ENCODE peak calls at places on chromosomes 11 and 22, in six cellular contexts. One of them, this sample, is unnamed.

GRCh38 chr11:118290923-118291322 is 13.6 kb upstream of the CD3E start:
- DNase-seq in fibroblast of pulmonary artery: peak; percentile 45
- DNase-seq in fibroblast of lung: no peak
- DNase-seq in GM23248: peak; percentile 31
- DNase-seq in T-cell: no peak
- DNase-seq in iPS DF 6.9: peak; percentile 27
- DNase-seq in this sample: peak; percentile 54

GRCh38 chr11:123216249-123216648 is 21.2 kb upstream of the CLMP start:
- DNase-seq in fibroblast of pulmonary artery: no peak
- DNase-seq in fibroblast of lung: no peak
- DNase-seq in GM23248: no peak
- DNase-seq in T-cell: no peak
- DNase-seq in iPS DF 6.9: no peak
- DNase-seq in this sample: no peak

GRCh38 chr22:47474895-47475294 is 712.4 kb downstream of the TBC1D22A start:
- DNase-seq in fibroblast of pulmonary artery: peak; percentile 29
- DNase-seq in fibroblast of lung: no peak
- DNase-seq in GM23248: no peak
- DNase-seq in T-cell: no peak
- DNase-seq in iPS DF 6.9: no peak
- DNase-seq in this sample: no peak

GRCh38 chr11:117671370-117671769 is 125.6 kb downstream of the DSCAML1 start:
- DNase-seq in fibroblast of pulmonary artery: no peak
- DNase-seq in fibroblast of lung: no peak
- DNase-seq in GM23248: no peak
- DNase-seq in T-cell: no peak
- DNase-seq in iPS DF 6.9: no peak
- DNase-seq in this sample: no peak

GRCh38 chr11:128779036-128779435 is 85.2 kb downstream of the FLI1 start:
- DNase-seq in fibroblast of pulmonary artery: peak; percentile 33
- DNase-seq in fibroblast of lung: peak; percentile 60
- DNase-seq in GM23248: no peak
- DNase-seq in T-cell: no peak
- DNase-seq in iPS DF 6.9: no peak
- DNase-seq in this sample: no peak

GRCh38 chr11:61297741-61298140 is 2.6 kb upstream of the VWCE start:
- DNase-seq in fibroblast of pulmonary artery: peak; percentile 99
- DNase-seq in fibroblast of lung: peak; percentile 99
- DNase-seq in GM23248: peak; percentile 95
- DNase-seq in T-cell: no peak
- DNase-seq in iPS DF 6.9: no peak
- DNase-seq in this sample: no peak

GRCh38 chr11:10716543-10717259 is 23.1 kb upstream of the IRAG1 start:
- DNase-seq in fibroblast of pulmonary artery: no peak
- DNase-seq in fibroblast of lung: no peak
- DNase-seq in GM23248: peak; percentile 31
- DNase-seq in T-cell: no peak
- DNase-seq in iPS DF 6.9: no peak
- DNase-seq in this sample: no peak

GRCh38 chr11:128691802-128692749 is 1.8 kb upstream of the FLI1 start:
- DNase-seq in fibroblast of pulmonary artery: no peak
- DNase-seq in fibroblast of lung: no peak
- DNase-seq in GM23248: peak; percentile 32
- DNase-seq in T-cell: no peak
- DNase-seq in iPS DF 6.9: no peak
- DNase-seq in this sample: no peak

GRCh38 chr11:67649634-67650540 is 643 bp downstream of the ACY3 start:
- DNase-seq in fibroblast of pulmonary artery: no peak
- DNase-seq in fibroblast of lung: no peak
- DNase-seq in GM23248: no peak
- DNase-seq in T-cell: no peak
- DNase-seq in iPS DF 6.9: no peak
- DNase-seq in this sample: no peak

GRCh38 chr22:37032134-37032534 is 12.6 kb downstream of the MPST start:
- DNase-seq in fibroblast of pulmonary artery: no peak
- DNase-seq in fibroblast of lung: no peak
- DNase-seq in GM23248: no peak
- DNase-seq in T-cell: no peak
- DNase-seq in iPS DF 6.9: no peak
- DNase-seq in this sample: no peak

GRCh38 chr11:47353978-47354774 is 1.7 kb upstream of the MYBPC3 start:
- DNase-seq in fibroblast of pulmonary artery: no peak
- DNase-seq in fibroblast of lung: no peak
- DNase-seq in GM23248: no peak
- DNase-seq in T-cell: no peak
- DNase-seq in iPS DF 6.9: no peak
- DNase-seq in this sample: no peak

GRCh38 chr11:82757660-82758301 is 24.1 kb upstream of the FAM181B start:
- DNase-seq in fibroblast of pulmonary artery: no peak
- DNase-seq in fibroblast of lung: no peak
- DNase-seq in GM23248: no peak
- DNase-seq in T-cell: no peak
- DNase-seq in iPS DF 6.9: no peak
- DNase-seq in this sample: no peak

GRCh38 chr11:120337133-120337895 is 1.1 kb downstream of the ARHGEF12 start:
- DNase-seq in fibroblast of pulmonary artery: peak; percentile 42
- DNase-seq in fibroblast of lung: peak; percentile 50
- DNase-seq in GM23248: peak; percentile 45
- DNase-seq in T-cell: no peak
- DNase-seq in iPS DF 6.9: no peak
- DNase-seq in this sample: no peak

GRCh38 chr11:44011797-44012196 is 36.0 kb upstream of the ACCSL start:
- DNase-seq in fibroblast of pulmonary artery: peak; percentile 34
- DNase-seq in fibroblast of lung: peak; percentile 72
- DNase-seq in GM23248: peak; percentile 89
- DNase-seq in T-cell: no peak
- DNase-seq in iPS DF 6.9: no peak
- DNase-seq in this sample: no peak

GRCh38 chr11:100861221-100861620 is 174.1 kb downstream of the ARHGAP42 start:
- DNase-seq in fibroblast of pulmonary artery: no peak
- DNase-seq in fibroblast of lung: no peak
- DNase-seq in GM23248: no peak
- DNase-seq in T-cell: no peak
- DNase-seq in iPS DF 6.9: no peak
- DNase-seq in this sample: no peak

GRCh38 chr11:67524480-67524808 is 1.2 kb upstream of the CABP2 start:
- DNase-seq in fibroblast of pulmonary artery: no peak
- DNase-seq in fibroblast of lung: no peak
- DNase-seq in GM23248: no peak
- DNase-seq in T-cell: no peak
- DNase-seq in iPS DF 6.9: no peak
- DNase-seq in this sample: no peak

GRCh38 chr11:128400382-128401203 is 186.8 kb downstream of the ETS1 start:
- DNase-seq in fibroblast of pulmonary artery: no peak
- DNase-seq in fibroblast of lung: no peak
- DNase-seq in GM23248: peak; percentile 82
- DNase-seq in T-cell: no peak
- DNase-seq in iPS DF 6.9: no peak
- DNase-seq in this sample: no peak

GRCh38 chr11:115623021-115623451 is 118.8 kb upstream of the CADM1 start:
- DNase-seq in fibroblast of pulmonary artery: peak; percentile 59
- DNase-seq in fibroblast of lung: peak; percentile 99
- DNase-seq in GM23248: peak; percentile 84
- DNase-seq in T-cell: no peak
- DNase-seq in iPS DF 6.9: no peak
- DNase-seq in this sample: no peak

GRCh38 chr11:69358398-69359080 is 64.6 kb downstream of the MYEOV start:
- DNase-seq in fibroblast of pulmonary artery: no peak
- DNase-seq in fibroblast of lung: no peak
- DNase-seq in GM23248: no peak
- DNase-seq in T-cell: peak; percentile 12
- DNase-seq in iPS DF 6.9: no peak
- DNase-seq in this sample: no peak

GRCh38 chr11:46597609-46598219 is 3.9 kb upstream of the AMBRA1 start:
- DNase-seq in fibroblast of pulmonary artery: peak; percentile 62
- DNase-seq in fibroblast of lung: peak; percentile 65
- DNase-seq in GM23248: peak; percentile 70
- DNase-seq in T-cell: no peak
- DNase-seq in iPS DF 6.9: no peak
- DNase-seq in this sample: no peak

GRCh38 chr11:121723261-121723741 is 270.5 kb upstream of the SORL1-AS1 start:
- DNase-seq in fibroblast of pulmonary artery: peak; percentile 74
- DNase-seq in fibroblast of lung: peak; percentile 60
- DNase-seq in GM23248: peak; percentile 70
- DNase-seq in T-cell: no peak
- DNase-seq in iPS DF 6.9: no peak
- DNase-seq in this sample: no peak

GRCh38 chr22:37379716-37380115 is 47.6 kb downstream of the ELFN2 start:
- DNase-seq in fibroblast of pulmonary artery: no peak
- DNase-seq in fibroblast of lung: no peak
- DNase-seq in GM23248: no peak
- DNase-seq in T-cell: no peak
- DNase-seq in iPS DF 6.9: no peak
- DNase-seq in this sample: no peak

GRCh38 chr22:19892249-19892879 is 37.7 kb upstream of the GNB1L start:
- DNase-seq in fibroblast of pulmonary artery: peak; percentile 69
- DNase-seq in fibroblast of lung: peak; percentile 50
- DNase-seq in GM23248: no peak
- DNase-seq in T-cell: peak; percentile 70
- DNase-seq in iPS DF 6.9: no peak
- DNase-seq in this sample: peak; percentile 49

GRCh38 chr22:42111798-42112197 is 18.8 kb downstream of the CYP2D6 start:
- DNase-seq in fibroblast of pulmonary artery: no peak
- DNase-seq in fibroblast of lung: no peak
- DNase-seq in GM23248: no peak
- DNase-seq in T-cell: no peak
- DNase-seq in iPS DF 6.9: no peak
- DNase-seq in this sample: no peak

GRCh38 chr11:115085461-115086220 is 407.3 kb downstream of the NXPE2 start:
- DNase-seq in fibroblast of pulmonary artery: no peak
- DNase-seq in fibroblast of lung: peak; percentile 28
- DNase-seq in GM23248: no peak
- DNase-seq in T-cell: no peak
- DNase-seq in iPS DF 6.9: no peak
- DNase-seq in this sample: no peak

This sample was measured in activated CD4-positive, alpha-beta memory T cell treated with anti-CD3 and anti-CD28 coated beads, Interleukin-2, amount 10 ng/mL, durations not matched to agents 7 days and 5 days.